ENCODE peak calls at places on chromosomes 2 and 18, in four cellular contexts. One of them, this sample, is unnamed.

GRCh38 chr18:23302852-23303527 is 150.1 kb upstream of the RIOK3 start:
- DNase-seq in ovary: no peak
- DNase-seq in skeletal muscle cell: peak
- DNase-seq in kidney epithelial cell: peak
- DNase-seq in this sample: peak

GRCh38 chr2:203786912-203787311 is 80.5 kb downstream of the CD28 start:
- DNase-seq in kidney epithelial cell: no peak
- DNase-seq in ovary: no peak
- DNase-seq in skeletal muscle cell: peak
- DNase-seq in this sample: no peak

GRCh38 chr18:3012920-3013810 is at the start of gene LPIN2:
- DNase-seq in ovary: peak
- DNase-seq in skeletal muscle cell: peak
- DNase-seq in kidney epithelial cell: peak
- DNase-seq in this sample: peak

GRCh38 chr2:99088017-99088416 is 53.5 kb upstream of the C2orf15 start:
- DNase-seq in ovary: no peak
- DNase-seq in kidney epithelial cell: no peak
- DNase-seq in skeletal muscle cell: no peak
- DNase-seq in this sample: no peak

GRCh38 chr2:120313695-120314615 is 32.0 kb upstream of the INHBB start:
- DNase-seq in kidney epithelial cell: no peak
- DNase-seq in ovary: peak
- DNase-seq in skeletal muscle cell: no peak
- DNase-seq in this sample: no peak

GRCh38 chr2:240948086-240948485 is 42.0 kb downstream of the CROCC2 start:
- DNase-seq in kidney epithelial cell: no peak
- DNase-seq in skeletal muscle cell: no peak
- DNase-seq in ovary: no peak
- DNase-seq in this sample: no peak

GRCh38 chr18:22167471-22168151 is 1.8 kb upstream of the GATA6 start:
- DNase-seq in skeletal muscle cell: no peak
- DNase-seq in kidney epithelial cell: no peak
- DNase-seq in ovary: peak
- DNase-seq in this sample: no peak

GRCh38 chr18:59180150-59180845 is 39.7 kb upstream of the GRP start:
- DNase-seq in ovary: no peak
- DNase-seq in skeletal muscle cell: peak
- DNase-seq in kidney epithelial cell: no peak
- DNase-seq in this sample: peak

GRCh38 chr2:43980902-43981301 is 14.9 kb downstream of the LRPPRC start:
- DNase-seq in ovary: no peak
- DNase-seq in kidney epithelial cell: no peak
- DNase-seq in skeletal muscle cell: no peak
- DNase-seq in this sample: no peak

GRCh38 chr18:55541571-55541970 is 46.4 kb downstream of the TCF4 start:
- DNase-seq in kidney epithelial cell: no peak
- DNase-seq in skeletal muscle cell: no peak
- DNase-seq in ovary: no peak
- DNase-seq in this sample: no peak

GRCh38 chr18:13433088-13433487 is 214.5 kb downstream of the LDLRAD4 start:
- DNase-seq in skeletal muscle cell: no peak
- DNase-seq in ovary: no peak
- DNase-seq in kidney epithelial cell: no peak
- DNase-seq in this sample: no peak

GRCh38 chr18:77127769-77128671 is 4.6 kb downstream of the MBP start:
- DNase-seq in kidney epithelial cell: peak
- DNase-seq in skeletal muscle cell: peak
- DNase-seq in ovary: no peak
- DNase-seq in this sample: peak

GRCh38 chr2:238996331-238997136 is 148.6 kb downstream of the TWIST2 start:
- DNase-seq in kidney epithelial cell: no peak
- DNase-seq in ovary: no peak
- DNase-seq in skeletal muscle cell: no peak
- DNase-seq in this sample: no peak

GRCh38 chr2:240412211-240412830 is 23.1 kb upstream of the GPC1 start:
- DNase-seq in ovary: peak
- DNase-seq in skeletal muscle cell: no peak
- DNase-seq in kidney epithelial cell: no peak
- DNase-seq in this sample: no peak

GRCh38 chr2:134207589-134208209 is 46.2 kb upstream of the MGAT5 start:
- DNase-seq in skeletal muscle cell: no peak
- DNase-seq in ovary: no peak
- DNase-seq in kidney epithelial cell: no peak
- DNase-seq in this sample: no peak

GRCh38 chr2:125004091-125004800 is 979.2 kb downstream of the CNTNAP5 start:
- DNase-seq in ovary: no peak
- DNase-seq in skeletal muscle cell: no peak
- DNase-seq in kidney epithelial cell: no peak
- DNase-seq in this sample: no peak

GRCh38 chr2:148670773-148671172 is 26.2 kb downstream of the EPC2 start:
- DNase-seq in ovary: no peak
- DNase-seq in skeletal muscle cell: no peak
- DNase-seq in kidney epithelial cell: no peak
- DNase-seq in this sample: no peak

GRCh38 chr18:45084207-45084606 is 403.5 kb downstream of the SETBP1 start:
- DNase-seq in kidney epithelial cell: no peak
- DNase-seq in skeletal muscle cell: peak
- DNase-seq in ovary: peak
- DNase-seq in this sample: no peak

GRCh38 chr2:48398285-48399135 is 131.4 kb upstream of the STON1 start:
- DNase-seq in kidney epithelial cell: no peak
- DNase-seq in ovary: no peak
- DNase-seq in skeletal muscle cell: no peak
- DNase-seq in this sample: no peak

GRCh38 chr2:183809404-183809803 is 685.2 kb downstream of the NUP35 start:
- DNase-seq in kidney epithelial cell: no peak
- DNase-seq in skeletal muscle cell: no peak
- DNase-seq in ovary: no peak
- DNase-seq in this sample: no peak

GRCh38 chr2:140247451-140248205 is 1467.4 kb upstream of the NXPH2 start:
- DNase-seq in ovary: no peak
- DNase-seq in kidney epithelial cell: no peak
- DNase-seq in skeletal muscle cell: peak
- DNase-seq in this sample: no peak

GRCh38 chr2:102755284-102755683 is 6.5 kb upstream of the TMEM182 start:
- DNase-seq in kidney epithelial cell: no peak
- DNase-seq in skeletal muscle cell: no peak
- DNase-seq in ovary: no peak
- DNase-seq in this sample: no peak
- H3K4me3 ChIP-seq in kidney epithelial cell: no peak
- H3K4me3 ChIP-seq in skeletal muscle cell: no peak
- H3K4me3 ChIP-seq in ovary: no peak
- H3K4me3 ChIP-seq in this sample: no peak

GRCh38 chr2:8571792-8572499 is 109.9 kb upstream of the ID2 start:
- DNase-seq in kidney epithelial cell: no peak
- DNase-seq in ovary: no peak
- DNase-seq in skeletal muscle cell: no peak
- DNase-seq in this sample: no peak
- H3K4me3 ChIP-seq in kidney epithelial cell: no peak
- H3K4me3 ChIP-seq in ovary: no peak
- H3K4me3 ChIP-seq in skeletal muscle cell: no peak
- H3K4me3 ChIP-seq in this sample: no peak

GRCh38 chr2:136796339-136796738 is 31.0 kb downstream of the THSD7B start:
- DNase-seq in skeletal muscle cell: no peak
- DNase-seq in kidney epithelial cell: no peak
- DNase-seq in ovary: no peak
- DNase-seq in this sample: no peak
- H3K4me3 ChIP-seq in skeletal muscle cell: no peak
- H3K4me3 ChIP-seq in kidney epithelial cell: no peak
- H3K4me3 ChIP-seq in ovary: no peak
- H3K4me3 ChIP-seq in this sample: no peak

DNA sequence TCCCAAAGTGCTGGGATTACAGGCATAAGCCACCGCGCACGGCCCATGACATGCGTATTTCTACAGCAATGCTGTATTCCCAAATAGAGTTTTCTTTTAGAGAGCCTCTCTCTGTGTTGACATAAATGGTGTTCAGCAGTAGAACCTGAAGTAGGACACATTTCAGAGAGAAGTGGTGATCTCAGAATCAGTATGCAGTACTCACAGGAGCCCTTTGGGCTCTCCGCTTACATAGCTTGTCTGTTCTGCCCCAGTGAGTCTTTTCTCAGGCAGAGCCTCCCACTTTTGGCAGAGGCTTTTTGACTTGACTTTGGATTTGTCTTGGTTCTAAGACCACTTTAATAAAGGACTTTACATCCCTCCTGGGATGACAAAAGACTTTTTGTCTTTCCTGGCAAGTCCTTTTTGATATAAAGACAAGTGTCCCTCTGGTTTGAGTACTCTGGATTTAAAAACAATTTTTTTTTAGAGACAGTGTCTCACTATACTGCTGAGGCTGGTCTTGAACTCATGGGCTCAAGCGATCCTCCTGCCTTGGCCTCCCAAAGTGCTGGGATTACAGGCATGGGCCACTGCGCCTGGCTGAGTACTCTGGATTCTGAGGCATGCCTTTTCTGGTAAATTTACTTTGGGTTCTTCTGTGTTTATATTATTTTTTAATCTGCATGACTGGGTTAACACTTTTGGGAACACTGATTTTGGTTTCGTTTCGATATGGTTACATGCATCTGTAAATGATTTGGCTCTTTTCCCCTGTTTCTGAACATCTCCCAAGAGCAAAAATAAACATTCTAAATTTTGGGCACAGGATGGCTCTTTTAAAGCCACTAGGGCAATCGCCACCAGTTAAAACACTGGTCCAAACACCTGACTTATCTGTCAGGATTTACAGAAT is 113.2 kb downstream of the SMAD2 start:
- DNase-seq in skeletal muscle cell: no peak
- DNase-seq in kidney epithelial cell: no peak
- DNase-seq in ovary: no peak
- DNase-seq in this sample: no peak
- H3K4me3 ChIP-seq in skeletal muscle cell: no peak
- H3K4me3 ChIP-seq in kidney epithelial cell: no peak
- H3K4me3 ChIP-seq in ovary: peak
- H3K4me3 ChIP-seq in this sample: no peak

GRCh38 chr2:232873909-232874641 is 4.0 kb downstream of the SNORC start:
- DNase-seq in skeletal muscle cell: no peak
- DNase-seq in ovary: peak
- DNase-seq in kidney epithelial cell: no peak
- DNase-seq in this sample: no peak

GRCh38 chr2:232876071-232876977 is 6.3 kb downstream of the SNORC start:
- DNase-seq in kidney epithelial cell: no peak
- DNase-seq in ovary: peak
- DNase-seq in skeletal muscle cell: no peak
- DNase-seq in this sample: no peak

GRCh38 chr2:232876978-232877441 is 6.9 kb downstream of the SNORC start:
- DNase-seq in skeletal muscle cell: no peak
- DNase-seq in kidney epithelial cell: no peak
- DNase-seq in ovary: peak
- DNase-seq in this sample: no peak

GRCh38 chr2:232874677-232875223 is 4.7 kb downstream of the SNORC start:
- DNase-seq in kidney epithelial cell: no peak
- DNase-seq in ovary: peak
- DNase-seq in skeletal muscle cell: no peak
- DNase-seq in this sample: no peak

DNA sequence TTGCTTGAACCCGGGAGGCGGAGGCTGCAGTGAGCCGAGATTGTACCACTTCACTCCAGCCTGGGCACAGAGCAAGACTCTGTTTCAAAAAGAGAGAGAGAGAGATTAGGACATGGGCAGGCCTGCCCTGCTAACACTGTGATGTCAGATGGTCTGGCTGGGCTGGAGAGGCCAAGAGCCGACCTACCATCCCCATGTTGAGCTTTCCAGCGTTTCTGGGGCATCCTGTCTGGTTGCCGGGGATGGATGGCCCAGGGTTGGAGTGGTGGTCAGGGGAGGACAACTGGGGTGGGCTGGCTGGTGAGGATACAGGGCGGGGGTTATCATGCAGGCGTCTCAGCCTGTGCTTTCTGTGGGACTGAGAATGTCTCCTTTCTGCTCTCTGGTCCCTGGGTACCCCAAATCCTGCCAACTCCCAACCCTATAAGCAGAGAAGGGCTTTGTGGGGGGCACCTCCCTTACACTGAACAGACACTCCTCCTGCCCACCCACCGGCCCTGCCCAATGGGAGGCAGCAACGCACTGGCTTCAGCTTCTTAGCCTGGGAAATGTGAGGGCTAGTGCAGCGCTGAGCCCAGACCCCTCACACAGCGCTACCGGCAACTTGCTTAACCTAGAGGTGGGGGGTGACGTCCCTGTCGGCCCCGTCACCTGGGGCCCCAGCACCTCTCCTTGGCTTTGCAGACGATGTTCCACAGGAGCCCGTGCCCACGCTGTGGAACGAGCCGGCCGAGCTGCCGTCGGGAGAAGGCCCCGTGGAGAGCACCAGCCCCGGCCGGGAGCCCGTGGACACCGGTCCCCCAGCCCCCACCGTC is 5.4 kb downstream of the SNORC start:
- DNase-seq in kidney epithelial cell: no peak
- DNase-seq in skeletal muscle cell: no peak
- DNase-seq in ovary: peak
- DNase-seq in this sample: no peak
- H3K4me3 ChIP-seq in kidney epithelial cell: peak
- H3K4me3 ChIP-seq in skeletal muscle cell: peak
- H3K4me3 ChIP-seq in ovary: peak
- H3K4me3 ChIP-seq in this sample: no peak

DNA sequence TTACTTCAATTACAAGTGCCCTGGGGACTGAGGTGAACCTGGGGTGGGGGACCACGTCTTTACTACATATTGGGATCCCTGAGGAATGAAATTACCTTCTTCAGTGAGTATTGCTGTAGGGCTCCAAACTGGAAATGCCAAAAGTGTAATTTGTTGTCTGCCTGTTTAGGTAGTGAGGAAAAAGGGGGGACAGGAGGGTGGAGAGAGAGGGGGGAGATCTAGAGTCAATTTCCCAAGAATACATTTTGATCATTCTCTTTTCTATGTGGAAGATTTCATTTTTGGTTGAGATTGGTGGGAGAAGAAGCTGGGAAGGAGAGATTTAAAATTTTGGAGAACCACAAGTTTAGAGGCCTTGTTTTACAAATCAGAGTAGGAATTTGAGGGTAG is 101.1 kb downstream of the SPTBN1 start:
- DNase-seq in kidney epithelial cell: no peak
- DNase-seq in skeletal muscle cell: no peak
- DNase-seq in ovary: no peak
- DNase-seq in this sample: no peak
- H3K4me3 ChIP-seq in kidney epithelial cell: peak
- H3K4me3 ChIP-seq in skeletal muscle cell: peak
- H3K4me3 ChIP-seq in ovary: peak
- H3K4me3 ChIP-seq in this sample: no peak

GRCh38 chr2:96485350-96485749 is 19.8 kb downstream of the NEURL3 start:
- DNase-seq in kidney epithelial cell: no peak
- DNase-seq in ovary: no peak
- DNase-seq in skeletal muscle cell: no peak
- DNase-seq in this sample: no peak

GRCh38 chr2:96489673-96490072 is 15.5 kb downstream of the NEURL3 start:
- DNase-seq in skeletal muscle cell: no peak
- DNase-seq in kidney epithelial cell: no peak
- DNase-seq in ovary: no peak
- DNase-seq in this sample: no peak

GRCh38 chr2:96489261-96489660 is 15.9 kb downstream of the NEURL3 start:
- DNase-seq in ovary: no peak
- DNase-seq in kidney epithelial cell: no peak
- DNase-seq in skeletal muscle cell: no peak
- DNase-seq in this sample: no peak

GRCh38 chr2:96484096-96484495 is 21.1 kb downstream of the NEURL3 start:
- DNase-seq in ovary: no peak
- DNase-seq in kidney epithelial cell: no peak
- DNase-seq in skeletal muscle cell: no peak
- DNase-seq in this sample: no peak

GRCh38 chr2:96485751-96486643 is 19.2 kb downstream of the NEURL3 start:
- DNase-seq in kidney epithelial cell: peak
- DNase-seq in skeletal muscle cell: peak
- DNase-seq in ovary: peak
- DNase-seq in this sample: peak
- H3K4me3 ChIP-seq in kidney epithelial cell: peak
- H3K4me3 ChIP-seq in skeletal muscle cell: peak
- H3K4me3 ChIP-seq in ovary: peak
- H3K4me3 ChIP-seq in this sample: peak

This sample was measured in AG04449.